ENCODE peak calls at places on chromosomes 11 and 22, in seven cellular contexts. K is CD8-positive, alpha-beta T cell; O is AG09319; Y is stimulated activated CD4-positive, alpha-beta T cell treated with anti-CD3 and anti-CD28 coated beads, Interleukin-12 subunit alpha, Interleukin-12 subunit beta, amount 100 ng/mL, for 4 hours; F is A549; M is non-pigmented ciliary epithelial cell; I is GM12891. C is an unnamed sample.

GRCh38 chr11:57155838-57156583 is 25.7 kb upstream of the LRRC55 start:
- DNase-seq in Y (no peak), F (no peak), K (no peak), O (no peak), M (no peak), I (no peak), C (no peak)

GRCh38 chr11:134658481-134659080 is 246.5 kb upstream of the B3GAT1 start:
- DNase-seq in K (no peak), F (no peak), M (no peak), O (no peak), I (no peak), Y (no peak), C (no peak)

GRCh38 chr22:39087881-39088687 is 9.0 kb upstream of the APOBEC3H start:
- DNase-seq in F (no peak), I (no peak), Y (no peak), M (no peak), K (no peak), O (no peak), C (no peak)

GRCh38 chr22:28435271-28435825 is 244.3 kb downstream of the TTC28 start:
- DNase-seq in I (no peak), M (no peak), Y (no peak), K (no peak), O (no peak), F (no peak), C (no peak)

GRCh38 chr22:50341977-50342650 is 1.0 kb upstream of the PPP6R2 start:
- DNase-seq in M (no peak), K (peak; percentile 78), F (peak; percentile 35), O (peak; percentile 51), I (peak; percentile 63), Y (peak; percentile 87), C (peak; percentile 71)

GRCh38 chr22:32672542-32672941 is 129.0 kb upstream of the TIMP3 start:
- DNase-seq in F (no peak), O (no peak), Y (no peak), M (no peak), I (no peak), K (no peak), C (no peak)

GRCh38 chr11:47863189-47863892 is 15.2 kb upstream of the NUP160 start:
- DNase-seq in Y (no peak), F (no peak), I (no peak), M (no peak), K (no peak), O (peak; percentile 95), C (peak; percentile 91)

GRCh38 chr11:72225411-72225951 is 914 bp downstream of the INPPL1 start:
- DNase-seq in F (no peak), O (no peak), M (no peak), K (no peak), Y (no peak), I (no peak), C (no peak)

GRCh38 chr11:70925238-70925637 is 327.1 kb downstream of the SHANK2 start:
- DNase-seq in K (no peak), O (no peak), M (no peak), F (no peak), Y (no peak), I (no peak), C (no peak)

GRCh38 chr11:92675810-92676209 is 293.6 kb upstream of the MTNR1B start:
- DNase-seq in F (no peak), O (no peak), Y (no peak), M (no peak), K (no peak), I (no peak), C (no peak)

GRCh38 chr11:112789481-112789880 is 171.7 kb upstream of the NCAM1 start:
- DNase-seq in K (no peak), M (no peak), O (no peak), I (no peak), Y (no peak), F (no peak), C (no peak)

GRCh38 chr11:116732740-116733385 is 39.9 kb downstream of the BUD13 start:
- DNase-seq in Y (peak; percentile 55), O (no peak), I (peak; percentile 76), K (peak; percentile 22), M (peak; percentile 36), F (peak; percentile 67), C (peak; percentile 30)

GRCh38 chr11:3037041-3037944 is 19.9 kb downstream of the CARS1 start:
- DNase-seq in O (no peak), K (no peak), M (no peak), Y (peak; percentile 41), F (peak; percentile 76), I (peak; percentile 45), C (peak; percentile 50)

GRCh38 chr22:17633217-17633997 is 4.9 kb upstream of the ATP6V1E1 start:
- DNase-seq in O (no peak), Y (no peak), M (peak; percentile 68), I (no peak), F (peak; percentile 29), K (no peak), C (no peak)

GRCh38 chr11:96272542-96273306 is 70.3 kb downstream of the MAML2 start:
- DNase-seq in M (no peak), I (no peak), O (no peak), F (no peak), Y (no peak), K (no peak), C (no peak)

GRCh38 chr22:46087816-46088277 is 62.5 kb upstream of the PPARA start:
- DNase-seq in Y (no peak), I (no peak), K (no peak), F (no peak), M (no peak), O (peak; percentile 89), C (peak; percentile 47)

GRCh38 chr11:114553642-114554041 is 6.0 kb downstream of the NXPE1 start:
- DNase-seq in F (no peak), I (no peak), Y (no peak), K (no peak), O (no peak), M (no peak), C (no peak)

GRCh38 chr11:92225563-92226308 is 1.1 kb downstream of the FAT3 start:
- DNase-seq in F (no peak), M (no peak), K (no peak), I (no peak), Y (no peak), O (no peak), C (no peak)

GRCh38 chr11:129576652-129577051 is 201.0 kb downstream of the BARX2 start:
- DNase-seq in I (no peak), M (no peak), Y (no peak), K (no peak), F (no peak), O (no peak), C (no peak)

GRCh38 chr11:61637287-61637686 is 42.9 kb upstream of the DAGLA start:
- DNase-seq in K (no peak), F (no peak), Y (no peak), O (no peak), M (no peak), I (no peak), C (no peak)

GRCh38 chr22:26542831-26543230 is 30.6 kb upstream of the TFIP11 start:
- DNase-seq in Y (no peak), O (no peak), F (no peak), I (no peak), M (no peak), K (no peak), C (no peak)

GRCh38 chr22:26428515-26429457 is at the start of gene ASPHD2:
- DNase-seq in K (peak; percentile 62), F (peak; percentile 18), M (peak; percentile 11), Y (peak; percentile 75), O (no peak), I (peak; percentile 77), C (peak; percentile 49)

GRCh38 chr11:48096588-48097525 is 116.5 kb downstream of the PTPRJ start:
- DNase-seq in O (no peak), I (no peak), M (no peak), K (no peak), F (no peak), Y (no peak), C (no peak)

GRCh38 chr11:118411523-118411922 is 10.1 kb downstream of the ATP5MG start:
- DNase-seq in M (no peak), O (no peak), K (no peak), Y (no peak), I (no peak), F (no peak), C (no peak)

GRCh38 chr11:30583505-30584280 is 2.5 kb downstream of the MPPED2 start:
- DNase-seq in I (no peak), M (no peak), F (no peak), K (no peak), O (no peak), Y (no peak), C (no peak)

GRCh38 chr22:30932661-30933060 is 35.9 kb downstream of the MORC2 start:
- DNase-seq in K (no peak), Y (no peak), O (no peak), M (no peak), I (no peak), F (no peak), C (no peak)

GRCh38 chr11:61602775-61603569 is 22.1 kb upstream of the SYT7 start:
- DNase-seq in F (no peak), I (no peak), O (peak; percentile 89), M (peak; percentile 81), Y (no peak), K (no peak), C (peak; percentile 42)

GRCh38 chr11:77672276-77672675 is 34.7 kb upstream of the CLNS1A start:
- DNase-seq in M (peak; percentile 78), O (peak; percentile 83), Y (no peak), I (no peak), F (no peak), K (no peak), C (peak; percentile 58)

GRCh38 chr11:57133616-57134015 is 48.1 kb upstream of the LRRC55 start:
- DNase-seq in M (no peak), F (no peak), I (no peak), O (no peak), K (no peak), Y (no peak), C (no peak)

GRCh38 chr11:97567801-97568200 is 1178.0 kb downstream of the JRKL start:
- DNase-seq in Y (no peak), M (no peak), K (no peak), F (no peak), O (no peak), I (no peak), C (no peak)

GRCh38 chr22:41382610-41383009 is 868 bp downstream of the TEF start:
- DNase-seq in M (no peak), I (no peak), F (no peak), K (no peak), Y (no peak), O (no peak), C (no peak)

GRCh38 chr11:102437026-102437425 is 15.5 kb downstream of the TMEM123 start:
- DNase-seq in Y (no peak), K (no peak), I (no peak), M (no peak), O (no peak), F (no peak), C (no peak)

GRCh38 chr22:41565403-41566054 is 4.7 kb downstream of the CSDC2 start:
- DNase-seq in O (peak; percentile 39), K (no peak), F (peak; percentile 71), M (no peak), Y (no peak), I (no peak), C (peak; percentile 28)

GRCh38 chr11:117868815-117869642 is 7.4 kb downstream of the FXYD6 start:
- DNase-seq in O (no peak), K (no peak), I (no peak), F (no peak), Y (no peak), M (no peak), C (no peak)

GRCh38 chr22:39956932-39957664 is 3.1 kb upstream of the TMA7B start:
- DNase-seq in I (peak; percentile 24), F (no peak), Y (no peak), O (no peak), M (no peak), K (no peak), C (no peak)